ENCODE peak calls at places on chromosomes 7 and 10, in nine cellular contexts. One of them, this sample, is unnamed.

GRCh38 chr10:96370575-96371157 is 11.9 kb upstream of the OPALIN start:
- DNase-seq in stimulated activated CD8-positive, alpha-beta memory T cell treated with anti-CD3 and anti-CD28 coated beads, Interleukin-4, amount 100 ng/mL, for 4 hours: peak; percentile 8
- DNase-seq in HT1080: peak; percentile 74
- DNase-seq in stimulated activated CD4-positive, alpha-beta T cell treated with anti-CD3 and anti-CD28 coated beads, Interleukin-15, amount 100 ng/mL, for 24 hours: peak; percentile 59
- DNase-seq in Ammon's horn: peak; percentile 69
- DNase-seq in GM12892: peak; percentile 52
- DNase-seq in HepG2: peak; percentile 24
- DNase-seq in NCI-H748 treated with DMSO at 0.1 percent for 48 hours: peak; percentile 10
- DNase-seq in A172: peak; percentile 60
- DNase-seq in this sample: peak; percentile 60

GRCh38 chr7:108099650-108100049 is 30.5 kb downstream of the LAMB4 start:
- DNase-seq in Ammon's horn: no peak
- DNase-seq in GM12892: no peak
- DNase-seq in HepG2: no peak
- DNase-seq in HT1080: no peak
- DNase-seq in NCI-H748 treated with DMSO at 0.1 percent for 48 hours: no peak
- DNase-seq in stimulated activated CD8-positive, alpha-beta memory T cell treated with anti-CD3 and anti-CD28 coated beads, Interleukin-4, amount 100 ng/mL, for 4 hours: no peak
- DNase-seq in stimulated activated CD4-positive, alpha-beta T cell treated with anti-CD3 and anti-CD28 coated beads, Interleukin-15, amount 100 ng/mL, for 24 hours: no peak
- DNase-seq in A172: no peak
- DNase-seq in this sample: no peak

GRCh38 chr10:110214380-110214826 is 7.0 kb downstream of the MXI1 start:
- DNase-seq in A172: no peak
- DNase-seq in HepG2: no peak
- DNase-seq in GM12892: no peak
- DNase-seq in stimulated activated CD8-positive, alpha-beta memory T cell treated with anti-CD3 and anti-CD28 coated beads, Interleukin-4, amount 100 ng/mL, for 4 hours: no peak
- DNase-seq in Ammon's horn: peak; percentile 56
- DNase-seq in NCI-H748 treated with DMSO at 0.1 percent for 48 hours: no peak
- DNase-seq in HT1080: no peak
- DNase-seq in stimulated activated CD4-positive, alpha-beta T cell treated with anti-CD3 and anti-CD28 coated beads, Interleukin-15, amount 100 ng/mL, for 24 hours: no peak
- DNase-seq in this sample: no peak

GRCh38 chr7:28410628-28411578 is 1.4 kb upstream of the CREB5 start:
- DNase-seq in stimulated activated CD8-positive, alpha-beta memory T cell treated with anti-CD3 and anti-CD28 coated beads, Interleukin-4, amount 100 ng/mL, for 4 hours: no peak
- DNase-seq in stimulated activated CD4-positive, alpha-beta T cell treated with anti-CD3 and anti-CD28 coated beads, Interleukin-15, amount 100 ng/mL, for 24 hours: peak; percentile 33
- DNase-seq in A172: no peak
- DNase-seq in GM12892: no peak
- DNase-seq in NCI-H748 treated with DMSO at 0.1 percent for 48 hours: peak; percentile 72
- DNase-seq in HepG2: no peak
- DNase-seq in HT1080: peak; percentile 50
- DNase-seq in Ammon's horn: peak; percentile 15
- DNase-seq in this sample: no peak

GRCh38 chr7:102412548-102412947 is 16.4 kb downstream of the PRKRIP1 start:
- DNase-seq in stimulated activated CD4-positive, alpha-beta T cell treated with anti-CD3 and anti-CD28 coated beads, Interleukin-15, amount 100 ng/mL, for 24 hours: peak; percentile 48
- DNase-seq in HepG2: no peak
- DNase-seq in HT1080: peak; percentile 34
- DNase-seq in NCI-H748 treated with DMSO at 0.1 percent for 48 hours: no peak
- DNase-seq in Ammon's horn: peak; percentile 65
- DNase-seq in A172: no peak
- DNase-seq in GM12892: no peak
- DNase-seq in stimulated activated CD8-positive, alpha-beta memory T cell treated with anti-CD3 and anti-CD28 coated beads, Interleukin-4, amount 100 ng/mL, for 4 hours: no peak
- DNase-seq in this sample: peak; percentile 50

GRCh38 chr7:148753224-148753623 is 54.5 kb downstream of the CUL1 start:
- DNase-seq in A172: no peak
- DNase-seq in GM12892: no peak
- DNase-seq in Ammon's horn: no peak
- DNase-seq in HepG2: no peak
- DNase-seq in stimulated activated CD8-positive, alpha-beta memory T cell treated with anti-CD3 and anti-CD28 coated beads, Interleukin-4, amount 100 ng/mL, for 4 hours: no peak
- DNase-seq in HT1080: no peak
- DNase-seq in stimulated activated CD4-positive, alpha-beta T cell treated with anti-CD3 and anti-CD28 coated beads, Interleukin-15, amount 100 ng/mL, for 24 hours: no peak
- DNase-seq in NCI-H748 treated with DMSO at 0.1 percent for 48 hours: no peak
- DNase-seq in this sample: no peak

GRCh38 chr7:138350701-138351357 is 109.2 kb upstream of the TRIM24 start:
- DNase-seq in HepG2: no peak
- DNase-seq in Ammon's horn: no peak
- DNase-seq in NCI-H748 treated with DMSO at 0.1 percent for 48 hours: no peak
- DNase-seq in stimulated activated CD8-positive, alpha-beta memory T cell treated with anti-CD3 and anti-CD28 coated beads, Interleukin-4, amount 100 ng/mL, for 4 hours: no peak
- DNase-seq in GM12892: no peak
- DNase-seq in A172: no peak
- DNase-seq in HT1080: no peak
- DNase-seq in stimulated activated CD4-positive, alpha-beta T cell treated with anti-CD3 and anti-CD28 coated beads, Interleukin-15, amount 100 ng/mL, for 24 hours: no peak
- DNase-seq in this sample: no peak

GRCh38 chr7:137354361-137354760 is 10.8 kb upstream of the PTN start:
- DNase-seq in stimulated activated CD8-positive, alpha-beta memory T cell treated with anti-CD3 and anti-CD28 coated beads, Interleukin-4, amount 100 ng/mL, for 4 hours: no peak
- DNase-seq in GM12892: no peak
- DNase-seq in A172: no peak
- DNase-seq in NCI-H748 treated with DMSO at 0.1 percent for 48 hours: no peak
- DNase-seq in HepG2: no peak
- DNase-seq in Ammon's horn: peak; percentile 17
- DNase-seq in HT1080: peak; percentile 15
- DNase-seq in stimulated activated CD4-positive, alpha-beta T cell treated with anti-CD3 and anti-CD28 coated beads, Interleukin-15, amount 100 ng/mL, for 24 hours: no peak
- DNase-seq in this sample: no peak

GRCh38 chr7:131546583-131547111 is 9.8 kb downstream of the PODXL start:
- DNase-seq in HT1080: peak; percentile 61
- DNase-seq in GM12892: peak; percentile 46
- DNase-seq in A172: peak; percentile 79
- DNase-seq in stimulated activated CD4-positive, alpha-beta T cell treated with anti-CD3 and anti-CD28 coated beads, Interleukin-15, amount 100 ng/mL, for 24 hours: peak; percentile 63
- DNase-seq in Ammon's horn: no peak
- DNase-seq in stimulated activated CD8-positive, alpha-beta memory T cell treated with anti-CD3 and anti-CD28 coated beads, Interleukin-4, amount 100 ng/mL, for 4 hours: no peak
- DNase-seq in NCI-H748 treated with DMSO at 0.1 percent for 48 hours: no peak
- DNase-seq in HepG2: peak; percentile 46
- DNase-seq in this sample: peak; percentile 50

GRCh38 chr10:95290801-95291633 is at the start of gene PDLIM1:
- DNase-seq in HT1080: peak; percentile 46
- DNase-seq in NCI-H748 treated with DMSO at 0.1 percent for 48 hours: no peak
- DNase-seq in Ammon's horn: no peak
- DNase-seq in stimulated activated CD8-positive, alpha-beta memory T cell treated with anti-CD3 and anti-CD28 coated beads, Interleukin-4, amount 100 ng/mL, for 4 hours: no peak
- DNase-seq in HepG2: peak; percentile 55
- DNase-seq in A172: no peak
- DNase-seq in stimulated activated CD4-positive, alpha-beta T cell treated with anti-CD3 and anti-CD28 coated beads, Interleukin-15, amount 100 ng/mL, for 24 hours: peak; percentile 44
- DNase-seq in GM12892: peak; percentile 75
- DNase-seq in this sample: peak; percentile 72

GRCh38 chr10:84329094-84329611 is 764 bp downstream of the CCSER2 start:
- DNase-seq in HT1080: peak; percentile 51
- DNase-seq in stimulated activated CD4-positive, alpha-beta T cell treated with anti-CD3 and anti-CD28 coated beads, Interleukin-15, amount 100 ng/mL, for 24 hours: peak; percentile 85
- DNase-seq in GM12892: peak; percentile 35
- DNase-seq in NCI-H748 treated with DMSO at 0.1 percent for 48 hours: peak; percentile 30
- DNase-seq in HepG2: peak; percentile 47
- DNase-seq in Ammon's horn: peak; percentile 16
- DNase-seq in A172: peak; percentile 41
- DNase-seq in stimulated activated CD8-positive, alpha-beta memory T cell treated with anti-CD3 and anti-CD28 coated beads, Interleukin-4, amount 100 ng/mL, for 4 hours: peak; percentile 49
- DNase-seq in this sample: peak; percentile 42

GRCh38 chr10:24118246-24118645 is 90.7 kb upstream of the KIAA1217 start:
- DNase-seq in HepG2: no peak
- DNase-seq in HT1080: no peak
- DNase-seq in Ammon's horn: no peak
- DNase-seq in stimulated activated CD4-positive, alpha-beta T cell treated with anti-CD3 and anti-CD28 coated beads, Interleukin-15, amount 100 ng/mL, for 24 hours: no peak
- DNase-seq in stimulated activated CD8-positive, alpha-beta memory T cell treated with anti-CD3 and anti-CD28 coated beads, Interleukin-4, amount 100 ng/mL, for 4 hours: no peak
- DNase-seq in GM12892: no peak
- DNase-seq in A172: no peak
- DNase-seq in NCI-H748 treated with DMSO at 0.1 percent for 48 hours: no peak
- DNase-seq in this sample: no peak

GRCh38 chr10:3811331-3811870 is 26.4 kb upstream of the KLF6 start:
- DNase-seq in A172: peak; percentile 55
- DNase-seq in stimulated activated CD4-positive, alpha-beta T cell treated with anti-CD3 and anti-CD28 coated beads, Interleukin-15, amount 100 ng/mL, for 24 hours: peak; percentile 71
- DNase-seq in HT1080: peak; percentile 86
- DNase-seq in GM12892: peak; percentile 30
- DNase-seq in stimulated activated CD8-positive, alpha-beta memory T cell treated with anti-CD3 and anti-CD28 coated beads, Interleukin-4, amount 100 ng/mL, for 4 hours: no peak
- DNase-seq in HepG2: no peak
- DNase-seq in Ammon's horn: peak; percentile 61
- DNase-seq in NCI-H748 treated with DMSO at 0.1 percent for 48 hours: no peak
- DNase-seq in this sample: peak; percentile 68

GRCh38 chr10:6603142-6604125 is 23.4 kb upstream of the PRKCQ start:
- DNase-seq in A172: no peak
- DNase-seq in stimulated activated CD8-positive, alpha-beta memory T cell treated with anti-CD3 and anti-CD28 coated beads, Interleukin-4, amount 100 ng/mL, for 4 hours: no peak
- DNase-seq in NCI-H748 treated with DMSO at 0.1 percent for 48 hours: no peak
- DNase-seq in GM12892: no peak
- DNase-seq in Ammon's horn: peak; percentile 55
- DNase-seq in stimulated activated CD4-positive, alpha-beta T cell treated with anti-CD3 and anti-CD28 coated beads, Interleukin-15, amount 100 ng/mL, for 24 hours: no peak
- DNase-seq in HT1080: no peak
- DNase-seq in HepG2: no peak
- DNase-seq in this sample: no peak

GRCh38 chr10:43252166-43252784 is 14.6 kb downstream of the RASGEF1A start:
- DNase-seq in stimulated activated CD8-positive, alpha-beta memory T cell treated with anti-CD3 and anti-CD28 coated beads, Interleukin-4, amount 100 ng/mL, for 4 hours: no peak
- DNase-seq in HT1080: no peak
- DNase-seq in NCI-H748 treated with DMSO at 0.1 percent for 48 hours: no peak
- DNase-seq in A172: no peak
- DNase-seq in Ammon's horn: no peak
- DNase-seq in HepG2: no peak
- DNase-seq in GM12892: peak; percentile 13
- DNase-seq in stimulated activated CD4-positive, alpha-beta T cell treated with anti-CD3 and anti-CD28 coated beads, Interleukin-15, amount 100 ng/mL, for 24 hours: no peak
- DNase-seq in this sample: no peak

GRCh38 chr7:3835102-3835501 is 534.0 kb downstream of the SDK1 start:
- DNase-seq in stimulated activated CD4-positive, alpha-beta T cell treated with anti-CD3 and anti-CD28 coated beads, Interleukin-15, amount 100 ng/mL, for 24 hours: no peak
- DNase-seq in Ammon's horn: no peak
- DNase-seq in GM12892: no peak
- DNase-seq in A172: peak; percentile 71
- DNase-seq in HepG2: no peak
- DNase-seq in NCI-H748 treated with DMSO at 0.1 percent for 48 hours: no peak
- DNase-seq in HT1080: peak; percentile 81
- DNase-seq in stimulated activated CD8-positive, alpha-beta memory T cell treated with anti-CD3 and anti-CD28 coated beads, Interleukin-4, amount 100 ng/mL, for 4 hours: no peak
- DNase-seq in this sample: no peak

GRCh38 chr7:15687645-15688025 is 1.2 kb upstream of the MEOX2 start:
- DNase-seq in HT1080: no peak
- DNase-seq in A172: no peak
- DNase-seq in NCI-H748 treated with DMSO at 0.1 percent for 48 hours: peak; percentile 72
- DNase-seq in stimulated activated CD4-positive, alpha-beta T cell treated with anti-CD3 and anti-CD28 coated beads, Interleukin-15, amount 100 ng/mL, for 24 hours: no peak
- DNase-seq in GM12892: no peak
- DNase-seq in HepG2: no peak
- DNase-seq in stimulated activated CD8-positive, alpha-beta memory T cell treated with anti-CD3 and anti-CD28 coated beads, Interleukin-4, amount 100 ng/mL, for 4 hours: no peak
- DNase-seq in Ammon's horn: peak; percentile 30
- DNase-seq in this sample: no peak

GRCh38 chr7:142626420-142627035 is 122.7 kb upstream of the PRSS1 start:
- DNase-seq in A172: peak; percentile 25
- DNase-seq in stimulated activated CD8-positive, alpha-beta memory T cell treated with anti-CD3 and anti-CD28 coated beads, Interleukin-4, amount 100 ng/mL, for 4 hours: peak; percentile 36
- DNase-seq in Ammon's horn: peak; percentile 31
- DNase-seq in GM12892: no peak
- DNase-seq in NCI-H748 treated with DMSO at 0.1 percent for 48 hours: no peak
- DNase-seq in HT1080: peak; percentile 54
- DNase-seq in HepG2: peak; percentile 25
- DNase-seq in stimulated activated CD4-positive, alpha-beta T cell treated with anti-CD3 and anti-CD28 coated beads, Interleukin-15, amount 100 ng/mL, for 24 hours: peak; percentile 81
- DNase-seq in this sample: peak; percentile 80